ENCODE peak calls at places on chromosomes 16 and 17, in nine cellular contexts. Q, R, H, B, M, X, W, V and F are unnamed samples. For H3K27me3, the result is how much of the 10 kb centered on the place peaks cover.

GRCh38 chr17:74429604-74430384 is 2.1 kb upstream of the GPRC5C start:
- DNase-seq in Q (no peak), R (peak), H (no peak), B (no peak), M (no peak), X (no peak), W (peak), V (no peak), F (peak)

GRCh38 chr17:33389506-33390141 is 96.5 kb upstream of the ASIC2 start:
- DNase-seq in Q (no peak), R (no peak), H (peak), B (no peak), M (no peak), X (no peak), W (no peak), V (no peak), F (no peak)

GRCh38 chr16:53816211-53816610 is 112.3 kb downstream of the FTO start:
- DNase-seq in Q (no peak), R (no peak), H (peak), B (no peak), M (no peak), X (no peak), W (peak), V (no peak), F (no peak)

GRCh38 chr17:79740413-79740812 is 9.7 kb downstream of the ENPP7 start:
- DNase-seq in Q (no peak), R (no peak), H (peak), B (no peak), M (no peak), X (no peak), W (no peak), V (no peak), F (no peak)

GRCh38 chr16:25693621-25694020 is 1.9 kb downstream of the HS3ST4 start:
- DNase-seq in Q (no peak), R (no peak), H (no peak), B (no peak), M (no peak), X (no peak), W (no peak), V (no peak), F (no peak)

GRCh38 chr17:42809250-42809649 is 10.6 kb downstream of the CNTD1 start:
- DNase-seq in Q (peak), R (no peak), H (peak), B (no peak), M (no peak), X (no peak), W (peak), V (peak), F (no peak)

GRCh38 chr16:66425651-66426050 is 1.4 kb upstream of the BEAN1 start:
- DNase-seq in Q (no peak), R (peak), H (no peak), B (no peak), M (no peak), X (no peak), W (no peak), V (no peak), F (no peak)

GRCh38 chr16:1296688-1297412 is 12.6 kb upstream of the UBE2I start:
- DNase-seq in Q (no peak), R (peak), H (no peak), B (no peak), M (no peak), X (no peak), W (peak), V (no peak), F (peak)

GRCh38 chr17:83186751-83187421 is 107.5 kb downstream of the METRNL start:
- DNase-seq in Q (no peak), R (no peak), H (no peak), B (no peak), M (no peak), X (no peak), W (no peak), V (peak), F (no peak)

GRCh38 chr17:68182940-68183551 is 64.8 kb upstream of the AMZ2 start:
- DNase-seq in Q (no peak), R (peak), H (no peak), B (no peak), M (no peak), X (peak), W (peak), V (no peak), F (no peak)

GRCh38 chr16:4260360-4260759 is 12.5 kb downstream of the TFAP4 start:
- DNase-seq in Q (no peak), R (peak), H (no peak), B (no peak), M (no peak), X (no peak), W (no peak), V (no peak), F (no peak)

GRCh38 chr17:34133350-34133749 is 121.7 kb upstream of the CCL2 start:
- DNase-seq in Q (no peak), R (no peak), H (no peak), B (no peak), M (peak), X (no peak), W (no peak), V (no peak), F (no peak)

DNA sequence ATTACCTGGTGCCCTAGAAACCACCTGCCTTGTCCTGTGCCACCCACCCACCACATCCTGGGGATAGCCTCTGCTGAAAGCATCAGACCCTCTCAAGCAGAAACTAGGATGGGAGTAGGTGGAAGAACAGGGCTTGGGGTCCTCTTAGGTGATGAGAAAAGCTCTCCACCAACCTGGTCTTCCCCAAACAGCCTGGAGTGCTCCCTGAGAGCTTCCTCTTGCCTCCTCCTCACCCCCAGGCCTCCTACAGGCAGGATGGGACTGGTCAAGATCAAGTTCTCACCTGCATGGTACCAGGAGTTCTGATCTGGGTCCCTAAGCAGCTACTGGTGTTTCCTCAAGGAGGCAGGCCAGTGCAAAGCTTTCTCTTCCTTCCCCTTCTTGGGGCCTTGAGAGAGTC is 15.4 kb downstream of the WNT9B start:
- DNase-seq in Q (no peak), R (no peak), H (no peak), B (no peak), M (no peak), X (no peak), W (no peak), V (no peak), F (no peak)
- H3K27me3 ChIP-seq in Q (under half), R (under half), H (under half), B (under half), M (under half), X (under half), W (under half), V (under half), F (under half)

DNA sequence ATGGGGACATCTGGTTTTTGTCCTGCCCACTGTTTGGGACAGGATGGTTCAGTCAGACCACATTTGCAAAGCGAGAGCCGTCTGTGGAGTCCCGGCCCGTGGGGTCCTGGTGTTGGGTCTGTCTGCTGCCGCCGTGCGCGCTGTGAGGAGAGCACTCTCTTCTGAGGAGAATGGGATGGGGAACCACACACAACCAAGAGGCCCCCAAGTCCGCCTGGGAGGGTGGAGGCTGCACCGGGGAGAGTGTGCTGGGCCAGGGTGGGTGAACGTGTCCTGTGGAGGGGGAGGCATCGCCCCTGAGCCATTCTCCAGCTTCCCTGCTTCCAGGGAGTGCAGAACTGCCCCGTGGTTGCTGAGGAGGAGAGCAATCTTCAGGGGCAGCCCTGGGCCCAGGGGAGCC is 173.2 kb downstream of the LAT start:
- DNase-seq in Q (no peak), R (no peak), H (no peak), B (no peak), M (no peak), X (no peak), W (no peak), V (no peak), F (peak)
- H3K27ac ChIP-seq in Q (peak), R (no peak), H (no peak), B (no peak), M (peak), X (no peak), W (no peak), V (peak), F (peak)

GRCh38 chr17:3221850-3222249 is 14.4 kb downstream of the OR1A1 start:
- DNase-seq in Q (no peak), R (no peak), H (no peak), B (no peak), M (no peak), X (no peak), W (no peak), V (no peak), F (no peak)
- H3K4me3 ChIP-seq in Q (no peak), R (no peak), H (no peak), B (no peak), M (no peak), X (no peak), W (no peak), V (no peak), F (no peak)

GRCh38 chr16:58022601-58023371 is 2.8 kb upstream of the MMP15 start:
- DNase-seq in Q (peak), R (no peak), H (peak), B (no peak), M (peak), X (no peak), W (peak), V (peak), F (peak)
- H3K27me3 ChIP-seq in Q (under half), R (under half), H (under half), B (under half), M (under half), X (under half), W (under half), V (under half), F (under half)

GRCh38 chr16:57062329-57062728 is 30.1 kb upstream of the CPNE2 start:
- DNase-seq in Q (no peak), R (no peak), H (no peak), B (no peak), M (no peak), X (no peak), W (no peak), V (no peak), F (no peak)
- H3K27ac ChIP-seq in Q (no peak), R (no peak), H (no peak), B (no peak), M (no peak), X (no peak), W (no peak), V (peak), F (no peak)